ENCODE peak calls at places on chromosomes 7 and 10, in six cellular contexts. D, P, L, G, I and J are unnamed samples.

GRCh38 chr10:58513189-58514101 is 773 bp downstream of the BICC1 start:
- DNase-seq in D (peak), P (peak), L (peak), G (no peak), I (peak), J (no peak)

GRCh38 chr10:48475943-48476278 is 129.0 kb downstream of the ARHGAP22 start:
- DNase-seq in D (no peak), P (no peak), L (no peak), G (no peak), I (no peak), J (peak)

GRCh38 chr7:139231513-139232376 is 708 bp downstream of the UBN2 start:
- DNase-seq in D (peak), P (peak), L (no peak), G (no peak), I (no peak), J (no peak)

GRCh38 chr7:91194841-91195240 is 69.4 kb upstream of the FZD1 start:
- DNase-seq in D (no peak), P (no peak), L (no peak), G (no peak), I (no peak), J (no peak)

GRCh38 chr7:38873433-38873832 is 35.6 kb downstream of the VPS41 start:
- DNase-seq in D (no peak), P (no peak), L (no peak), G (no peak), I (peak), J (no peak)

GRCh38 chr7:5591547-5591899 is 167.9 kb upstream of the TNRC18 start:
- DNase-seq in D (peak), P (peak), L (peak), G (no peak), I (peak), J (no peak)

GRCh38 chr10:51311232-51311631 is 236.9 kb downstream of the PRKG1 start:
- DNase-seq in D (peak), P (no peak), L (no peak), G (no peak), I (no peak), J (no peak)

GRCh38 chr10:110946496-110946895 is 27.1 kb downstream of the SHOC2 start:
- DNase-seq in D (no peak), P (no peak), L (no peak), G (no peak), I (no peak), J (no peak)

GRCh38 chr7:50068850-50069551 is 24.0 kb downstream of the ZPBP start:
- DNase-seq in D (peak), P (peak), L (peak), G (no peak), I (no peak), J (no peak)

GRCh38 chr10:103693070-103693811 is 162.1 kb downstream of the SH3PXD2A start:
- DNase-seq in D (no peak), P (no peak), L (no peak), G (no peak), I (no peak), J (no peak)

GRCh38 chr7:10727636-10728035 is 246.0 kb upstream of the PHF14 start:
- DNase-seq in D (no peak), P (no peak), L (no peak), G (no peak), I (no peak), J (no peak)

GRCh38 chr7:106773228-106773627 is 91.9 kb upstream of the PIK3CG start:
- DNase-seq in D (no peak), P (peak), L (no peak), G (no peak), I (no peak), J (no peak)

GRCh38 chr7:5637415-5637814 is 144.0 kb downstream of the RNF216 start:
- DNase-seq in D (no peak), P (no peak), L (no peak), G (no peak), I (no peak), J (no peak)

GRCh38 chr7:71633571-71634008 is 501.6 kb downstream of the GALNT17 start:
- DNase-seq in D (peak), P (peak), L (peak), G (no peak), I (peak), J (no peak)

GRCh38 chr7:93913197-93913596 is 6.8 kb downstream of the GNGT1 start:
- DNase-seq in D (no peak), P (no peak), L (no peak), G (no peak), I (no peak), J (no peak)

GRCh38 chr10:43857206-43857952 is 208.7 kb upstream of the ZNF32 start:
- DNase-seq in D (peak), P (no peak), L (no peak), G (no peak), I (peak), J (no peak)

GRCh38 chr10:3592424-3592823 is 192.6 kb downstream of the KLF6 start:
- DNase-seq in D (no peak), P (peak), L (no peak), G (no peak), I (no peak), J (no peak)

GRCh38 chr7:40658731-40659130 is 523.9 kb downstream of the SUGCT start:
- DNase-seq in D (no peak), P (no peak), L (no peak), G (peak), I (no peak), J (no peak)

GRCh38 chr7:108094933-108095710 is 35.0 kb downstream of the LAMB4 start:
- DNase-seq in D (peak), P (peak), L (peak), G (peak), I (peak), J (no peak)

GRCh38 chr10:58757352-58758071 is 244.8 kb downstream of the BICC1 start:
- DNase-seq in D (no peak), P (no peak), L (no peak), G (no peak), I (no peak), J (no peak)

GRCh38 chr7:1087462-1087809 is 477 bp upstream of the GPER1 start:
- DNase-seq in D (peak), P (no peak), L (no peak), G (no peak), I (peak), J (no peak)

GRCh38 chr10:11629731-11630130 is 18.3 kb upstream of the USP6NL start:
- DNase-seq in D (no peak), P (no peak), L (no peak), G (no peak), I (no peak), J (no peak)

GRCh38 chr10:120421250-120421649 is 35.8 kb upstream of the PLPP4 start:
- DNase-seq in D (no peak), P (no peak), L (no peak), G (no peak), I (no peak), J (no peak)

GRCh38 chr10:68096913-68097509 is 12.3 kb upstream of the MYPN start:
- DNase-seq in D (peak), P (peak), L (peak), G (no peak), I (peak), J (no peak)

GRCh38 chr7:115271332-115272235 is 349.7 kb downstream of the MDFIC start:
- DNase-seq in D (peak), P (no peak), L (peak), G (no peak), I (peak), J (no peak)

GRCh38 chr10:21403256-21404015 is 122.0 kb downstream of the SKIDA1 start:
- DNase-seq in D (no peak), P (no peak), L (no peak), G (no peak), I (no peak), J (no peak)

GRCh38 chr10:1142596-1142995 is 86.4 kb downstream of the WDR37 start:
- DNase-seq in D (no peak), P (no peak), L (no peak), G (no peak), I (no peak), J (no peak)

GRCh38 chr10:30762620-30763019 is 133.1 kb upstream of the LYZL2 start:
- DNase-seq in D (no peak), P (no peak), L (no peak), G (no peak), I (no peak), J (no peak)

GRCh38 chr10:30705625-30706149 is 76.1 kb upstream of the LYZL2 start:
- DNase-seq in D (no peak), P (no peak), L (no peak), G (no peak), I (no peak), J (no peak)

GRCh38 chr7:30791126-30791525 is 19.9 kb downstream of the MINDY4 start:
- DNase-seq in D (no peak), P (no peak), L (no peak), G (no peak), I (no peak), J (no peak)

GRCh38 chr7:86931439-86931838 is 128.0 kb downstream of the ELAPOR2 start:
- DNase-seq in D (no peak), P (no peak), L (no peak), G (no peak), I (no peak), J (no peak)

GRCh38 chr10:78706256-78706655 is 362.5 kb upstream of the ZMIZ1 start:
- DNase-seq in D (no peak), P (no peak), L (no peak), G (no peak), I (peak), J (no peak)

GRCh38 chr10:97676770-97677581 is 10.1 kb downstream of the AVPI1 start:
- DNase-seq in D (peak), P (peak), L (no peak), G (no peak), I (peak), J (peak)

GRCh38 chr7:37182011-37182478 is 266.6 kb downstream of the ELMO1 start:
- DNase-seq in D (peak), P (peak), L (peak), G (peak), I (peak), J (peak)

GRCh38 chr7:28623863-28624262 is 211.5 kb downstream of the CREB5 start:
- DNase-seq in D (no peak), P (peak), L (no peak), G (no peak), I (no peak), J (no peak)
- TF ChIP-seq CTCF in D (peak), P (peak), L (peak), G (no peak), I (no peak), J (no peak)

DNA sequence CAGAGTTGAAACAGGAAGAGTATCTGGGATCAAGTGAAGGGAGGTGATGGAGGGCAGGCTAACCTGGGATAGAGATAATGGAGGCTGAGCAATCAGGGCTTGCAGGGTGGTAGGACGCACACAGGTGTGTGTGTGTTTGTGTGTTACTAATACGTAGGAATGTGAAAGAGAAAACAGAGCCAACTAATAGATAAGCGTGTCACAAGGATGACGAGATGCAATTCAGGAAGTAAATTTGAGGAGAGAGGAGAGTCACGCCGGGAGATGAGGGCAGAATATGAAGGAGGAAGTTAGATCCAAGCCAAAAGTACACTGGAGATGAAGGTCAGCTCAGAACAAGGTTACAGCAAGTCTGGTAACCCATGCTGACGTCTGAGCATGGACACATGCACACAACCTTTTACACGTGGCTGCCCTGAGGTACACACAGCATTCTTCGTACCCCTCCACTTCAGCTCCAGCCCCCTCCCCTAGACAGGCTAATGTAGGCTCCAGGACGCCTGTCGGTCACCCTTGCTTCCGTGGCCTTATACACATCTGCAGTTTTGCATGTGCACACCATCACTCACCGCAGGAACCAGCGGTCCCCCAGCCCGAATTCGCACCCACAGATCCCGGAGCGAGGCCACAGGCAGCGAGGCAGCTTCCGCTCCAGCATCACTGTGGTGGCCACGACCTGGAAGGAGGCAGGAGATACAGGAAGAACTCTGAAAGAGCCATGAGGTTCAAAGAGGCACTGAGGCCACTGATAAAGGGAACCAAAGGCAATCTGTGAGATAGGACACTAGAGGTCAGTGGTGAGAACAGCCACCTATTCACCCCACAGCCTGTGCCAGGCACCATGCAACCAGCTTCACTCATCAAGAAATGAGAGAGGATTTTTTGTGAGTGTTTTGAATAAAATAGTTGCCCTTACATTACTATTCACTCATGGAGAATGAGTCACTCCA is 23.7 kb upstream of the TRPV6 start:
- DNase-seq in D (no peak), P (peak), L (no peak), G (no peak), I (no peak), J (no peak)
- TF ChIP-seq CTCF in D (peak), P (peak), L (peak), G (no peak), I (no peak), J (no peak)

GRCh38 chr7:84196007-84196551 is 1.5 kb upstream of the SEMA3A start:
- DNase-seq in D (peak), P (peak), L (no peak), G (no peak), I (peak), J (no peak)

GRCh38 chr7:84195295-84196006 is 862 bp upstream of the SEMA3A start:
- DNase-seq in D (no peak), P (no peak), L (no peak), G (no peak), I (peak), J (no peak)

GRCh38 chr7:84191842-84192241 is 2.7 kb downstream of the SEMA3A start:
- DNase-seq in D (no peak), P (peak), L (no peak), G (no peak), I (peak), J (no peak)

GRCh38 chr7:84193787-84194186 is 802 bp downstream of the SEMA3A start:
- DNase-seq in D (no peak), P (no peak), L (no peak), G (no peak), I (peak), J (no peak)

DNA sequence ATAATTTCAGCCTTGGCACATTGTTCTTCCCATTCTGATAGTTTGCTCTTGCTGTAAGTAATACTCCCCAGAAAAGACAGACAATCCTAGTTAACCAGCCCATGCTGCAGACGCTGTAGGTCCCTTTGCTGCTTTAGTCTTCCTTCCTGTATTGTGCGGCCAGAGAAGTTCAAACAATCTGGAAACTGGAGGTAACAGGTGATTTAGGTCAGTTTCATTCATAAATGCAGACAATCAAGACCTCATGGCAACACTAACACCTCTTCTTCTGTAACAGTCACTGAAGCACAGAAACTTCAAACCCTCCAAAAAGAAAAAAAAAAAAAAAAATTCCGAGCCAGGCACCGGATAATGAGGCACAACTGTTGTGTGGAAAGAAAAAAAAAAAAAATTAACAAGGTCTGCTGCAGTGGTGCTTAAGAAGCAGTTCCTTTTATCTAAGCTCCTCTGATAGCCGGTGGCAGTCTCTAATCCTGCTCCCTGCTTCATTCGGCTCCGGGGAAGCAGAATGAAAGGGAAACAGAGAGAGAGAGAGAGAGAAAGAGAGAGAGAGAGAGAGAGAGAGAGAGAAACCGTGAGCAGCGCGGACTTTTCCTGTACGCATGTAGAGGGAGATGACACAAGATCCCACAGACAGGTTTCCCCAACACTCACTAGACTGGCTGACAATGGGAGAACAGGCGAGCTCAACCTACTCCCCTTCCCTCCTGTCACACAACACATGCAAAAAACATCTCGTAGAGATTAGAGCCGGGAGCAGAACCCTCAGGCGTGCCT is at the start of gene SEMA3A:
- DNase-seq in D (peak), P (peak), L (no peak), G (no peak), I (peak), J (no peak)
- TF ChIP-seq CTCF in D (no peak), P (no peak), L (no peak), G (no peak), I (no peak), J (no peak)

DNA sequence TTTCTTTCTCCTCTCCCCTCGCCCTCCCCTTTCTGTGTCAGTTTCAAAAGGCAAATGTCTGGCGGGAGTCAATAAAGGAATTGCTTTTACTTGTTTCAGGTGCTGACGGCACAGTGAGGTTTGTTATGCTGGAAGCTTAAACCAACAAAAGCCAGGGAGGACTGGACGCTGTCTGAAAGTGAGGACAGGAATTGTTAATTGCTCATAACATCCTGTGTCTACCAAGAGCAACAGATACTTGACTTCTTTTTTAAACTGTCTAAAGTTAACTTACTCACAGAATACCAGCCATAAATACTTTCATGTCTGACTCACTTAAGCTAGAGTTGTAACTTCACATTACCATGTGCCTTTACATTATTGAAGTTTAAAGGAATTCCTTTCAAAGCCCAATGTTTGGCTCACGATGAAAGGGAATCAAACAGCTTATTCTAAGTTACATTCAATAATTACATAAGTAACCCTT is 252.7 kb upstream of the SHH start:
- DNase-seq in D (no peak), P (peak), L (peak), G (no peak), I (peak), J (no peak)
- TF ChIP-seq CTCF in D (no peak), P (no peak), L (no peak), G (no peak), I (no peak), J (no peak)